ENCODE peak calls at places on chromosomes 13 and 19, in eight cellular contexts. One of them, this sample, is unnamed.

GRCh38 chr13:31697290-31697689 is 42.0 kb upstream of the RXFP2 start:
- DNase-seq in Peyer's patch: no peak
- DNase-seq in progenitor cell of endocrine pancreas: no peak
- DNase-seq in breast epithelium: no peak
- DNase-seq in amniotic stem cell: no peak
- DNase-seq in NCI-H2171 treated with DMSO at 0.1 percent for 48 hours: no peak
- DNase-seq in GOT3: no peak
- DNase-seq in central memory CD8-positive, alpha-beta T cell: no peak
- DNase-seq in this sample: no peak

GRCh38 chr19:41297628-41298326 is 12.2 kb upstream of the CCDC97 start:
- DNase-seq in GOT3: no peak
- DNase-seq in NCI-H2171 treated with DMSO at 0.1 percent for 48 hours: no peak
- DNase-seq in breast epithelium: no peak
- DNase-seq in Peyer's patch: peak
- DNase-seq in central memory CD8-positive, alpha-beta T cell: no peak
- DNase-seq in progenitor cell of endocrine pancreas: no peak
- DNase-seq in amniotic stem cell: no peak
- DNase-seq in this sample: no peak

GRCh38 chr13:110470272-110471009 is 91.1 kb downstream of the RAB20 start:
- DNase-seq in Peyer's patch: no peak
- DNase-seq in progenitor cell of endocrine pancreas: no peak
- DNase-seq in central memory CD8-positive, alpha-beta T cell: no peak
- DNase-seq in GOT3: no peak
- DNase-seq in breast epithelium: no peak
- DNase-seq in amniotic stem cell: no peak
- DNase-seq in NCI-H2171 treated with DMSO at 0.1 percent for 48 hours: no peak
- DNase-seq in this sample: no peak

GRCh38 chr19:23914402-23915286 is at the start of gene ZNF726:
- DNase-seq in NCI-H2171 treated with DMSO at 0.1 percent for 48 hours: peak
- DNase-seq in breast epithelium: peak
- DNase-seq in amniotic stem cell: peak
- DNase-seq in central memory CD8-positive, alpha-beta T cell: peak
- DNase-seq in progenitor cell of endocrine pancreas: peak
- DNase-seq in GOT3: peak
- DNase-seq in Peyer's patch: peak
- DNase-seq in this sample: peak

GRCh38 chr13:98494769-98495168 is 82.1 kb downstream of the STK24 start:
- DNase-seq in Peyer's patch: no peak
- DNase-seq in breast epithelium: no peak
- DNase-seq in NCI-H2171 treated with DMSO at 0.1 percent for 48 hours: no peak
- DNase-seq in GOT3: no peak
- DNase-seq in central memory CD8-positive, alpha-beta T cell: no peak
- DNase-seq in amniotic stem cell: no peak
- DNase-seq in progenitor cell of endocrine pancreas: no peak
- DNase-seq in this sample: no peak

GRCh38 chr13:60326273-60326672 is 70.7 kb upstream of the TDRD3 start:
- DNase-seq in breast epithelium: no peak
- DNase-seq in NCI-H2171 treated with DMSO at 0.1 percent for 48 hours: no peak
- DNase-seq in progenitor cell of endocrine pancreas: no peak
- DNase-seq in GOT3: no peak
- DNase-seq in amniotic stem cell: no peak
- DNase-seq in central memory CD8-positive, alpha-beta T cell: no peak
- DNase-seq in Peyer's patch: no peak
- DNase-seq in this sample: no peak

GRCh38 chr19:17755977-17756670 is 4.8 kb downstream of the FCHO1 start:
- DNase-seq in amniotic stem cell: no peak
- DNase-seq in progenitor cell of endocrine pancreas: peak
- DNase-seq in Peyer's patch: no peak
- DNase-seq in NCI-H2171 treated with DMSO at 0.1 percent for 48 hours: peak
- DNase-seq in breast epithelium: no peak
- DNase-seq in central memory CD8-positive, alpha-beta T cell: no peak
- DNase-seq in GOT3: no peak
- DNase-seq in this sample: no peak

GRCh38 chr13:114155923-114156883 is 22.9 kb upstream of the CFAP97D2 start:
- DNase-seq in central memory CD8-positive, alpha-beta T cell: no peak
- DNase-seq in Peyer's patch: no peak
- DNase-seq in progenitor cell of endocrine pancreas: no peak
- DNase-seq in GOT3: no peak
- DNase-seq in amniotic stem cell: no peak
- DNase-seq in NCI-H2171 treated with DMSO at 0.1 percent for 48 hours: no peak
- DNase-seq in breast epithelium: no peak
- DNase-seq in this sample: no peak